ENCODE peak calls at places on chromosomes 3 and 15, in six cellular contexts. A is central memory CD4-positive, alpha-beta T cell; Z is LHCN-M2; P is RWPE2; G is lower lobe of right lung; S is GM03348. N is an unnamed sample.

GRCh38 chr15:65870889-65871533 is 1.7 kb downstream of the RAB11A start:
- DNase-seq in A (no peak), Z (peak), P (no peak), G (no peak), S (peak), N (peak)

GRCh38 chr15:44087578-44088190 is 107.4 kb downstream of the FRMD5 start:
- DNase-seq in A (no peak), Z (peak), P (no peak), G (no peak), S (peak), N (peak)

GRCh38 chr3:127033786-127034185 is 50.9 kb downstream of the PLXNA1 start:
- DNase-seq in A (no peak), Z (no peak), P (no peak), G (peak), S (no peak), N (no peak)

GRCh38 chr3:184341925-184342324 is 4.5 kb downstream of the FAM131A start:
- DNase-seq in A (no peak), Z (no peak), P (no peak), G (peak), S (no peak), N (no peak)

GRCh38 chr15:93985925-93986324 is 245.4 kb upstream of the MCTP2 start:
- DNase-seq in A (no peak), Z (no peak), P (no peak), G (no peak), S (no peak), N (no peak)

GRCh38 chr3:68057637-68058320 is 403.4 kb upstream of the SUCLG2 start:
- DNase-seq in A (peak), Z (no peak), P (no peak), G (no peak), S (no peak), N (no peak)

GRCh38 chr15:40498418-40498817 is 27.6 kb downstream of the CHST14 start:
- DNase-seq in A (no peak), Z (peak), P (no peak), G (no peak), S (no peak), N (peak)

GRCh38 chr3:30299674-30300423 is 306.6 kb upstream of the TGFBR2 start:
- DNase-seq in A (no peak), Z (peak), P (no peak), G (no peak), S (no peak), N (peak)

GRCh38 chr3:53729130-53729529 is 117.1 kb downstream of the CHDH start:
- DNase-seq in A (no peak), Z (no peak), P (no peak), G (no peak), S (peak), N (no peak)

GRCh38 chr3:11567516-11568467 is 75.9 kb downstream of the VGLL4 start:
- DNase-seq in A (no peak), Z (peak), P (peak), G (no peak), S (peak), N (peak)

GRCh38 chr3:49012441-49013017 is 5.3 kb downstream of the WDR6 start:
- DNase-seq in A (no peak), Z (no peak), P (no peak), G (no peak), S (no peak), N (no peak)

GRCh38 chr15:101143321-101143720 is 108.5 kb downstream of the CHSY1 start:
- DNase-seq in A (no peak), Z (no peak), P (peak), G (peak), S (no peak), N (no peak)

GRCh38 chr3:143000525-143000924 is 845 bp upstream of the U2SURP start:
- DNase-seq in A (no peak), Z (peak), P (peak), G (peak), S (peak), N (peak)

GRCh38 chr15:44194397-44195150 is 497 bp downstream of the FRMD5 start:
- DNase-seq in A (peak), Z (peak), P (peak), G (peak), S (peak), N (peak)

GRCh38 chr3:130395916-130396315 is 50.4 kb downstream of the COL6A5 start:
- DNase-seq in A (no peak), Z (peak), P (no peak), G (no peak), S (no peak), N (peak)

GRCh38 chr15:78315686-78316085 is 16.3 kb upstream of the SKIC8 start:
- DNase-seq in A (no peak), Z (no peak), P (no peak), G (peak), S (no peak), N (no peak)

GRCh38 chr15:99401971-99402732 is 150.9 kb downstream of the LRRC28 start:
- DNase-seq in A (no peak), Z (no peak), P (no peak), G (no peak), S (no peak), N (no peak)

GRCh38 chr3:138367912-138368311 is 19.5 kb downstream of the MRAS start:
- DNase-seq in A (no peak), Z (peak), P (no peak), G (peak), S (peak), N (peak)

GRCh38 chr15:48392356-48392755 is 61.1 kb downstream of the DUT start:
- DNase-seq in A (no peak), Z (no peak), P (no peak), G (no peak), S (no peak), N (peak)

GRCh38 chr3:46368569-46368968 is 2.2 kb upstream of the CCR5 start:
- DNase-seq in A (peak), Z (peak), P (no peak), G (peak), S (no peak), N (no peak)

GRCh38 chr3:190911382-190911781 is 48.9 kb upstream of the GMNC start:
- DNase-seq in A (no peak), Z (peak), P (no peak), G (no peak), S (no peak), N (no peak)

GRCh38 chr3:57796261-57796660 is 40.2 kb downstream of the SLMAP start:
- DNase-seq in A (no peak), Z (peak), P (no peak), G (no peak), S (no peak), N (no peak)

GRCh38 chr3:52244061-52244628 is 1.4 kb upstream of the PPM1M start:
- DNase-seq in A (no peak), Z (no peak), P (peak), G (peak), S (no peak), N (peak)